ENCODE peak calls at places on chromosomes 11 and 22, in ten cellular contexts. One of them, this sample, is unnamed.

GRCh38 chr11:92687724-92688123 is 281.7 kb upstream of the MTNR1B start:
- DNase-seq in head of caudate nucleus: no peak
- DNase-seq in transverse colon: no peak
- DNase-seq in RPMI8226: no peak
- DNase-seq in colonic mucosa: no peak
- DNase-seq in WTC11: no peak
- DNase-seq in CD4-positive, alpha-beta T cell: no peak
- DNase-seq in activated CD4-positive, CD25-positive, alpha-beta regulatory T cell treated with anti-CD3 and anti-CD28 coated beads, Interleukin-2, amount 50 U/mL, for 72 hours: no peak
- DNase-seq in dorsolateral prefrontal cortex: no peak
- DNase-seq in lung: no peak
- DNase-seq in this sample: no peak

GRCh38 chr11:23585700-23586099 is 725.4 kb upstream of the CCDC179 start:
- DNase-seq in head of caudate nucleus: no peak
- DNase-seq in transverse colon: no peak
- DNase-seq in RPMI8226: no peak
- DNase-seq in colonic mucosa: no peak
- DNase-seq in WTC11: no peak
- DNase-seq in CD4-positive, alpha-beta T cell: no peak
- DNase-seq in activated CD4-positive, CD25-positive, alpha-beta regulatory T cell treated with anti-CD3 and anti-CD28 coated beads, Interleukin-2, amount 50 U/mL, for 72 hours: no peak
- DNase-seq in dorsolateral prefrontal cortex: no peak
- DNase-seq in lung: no peak
- DNase-seq in this sample: no peak

GRCh38 chr11:12581923-12582322 is 92.3 kb upstream of the TEAD1 start:
- DNase-seq in head of caudate nucleus: no peak
- DNase-seq in transverse colon: no peak
- DNase-seq in RPMI8226: no peak
- DNase-seq in colonic mucosa: no peak
- DNase-seq in WTC11: no peak
- DNase-seq in CD4-positive, alpha-beta T cell: no peak
- DNase-seq in activated CD4-positive, CD25-positive, alpha-beta regulatory T cell treated with anti-CD3 and anti-CD28 coated beads, Interleukin-2, amount 50 U/mL, for 72 hours: no peak
- DNase-seq in dorsolateral prefrontal cortex: no peak
- DNase-seq in lung: peak; percentile 77
- DNase-seq in this sample: no peak

GRCh38 chr11:118415739-118416068 is 14.3 kb downstream of the ATP5MG start:
- DNase-seq in head of caudate nucleus: no peak
- DNase-seq in transverse colon: peak; percentile 40
- DNase-seq in RPMI8226: peak; percentile 35
- DNase-seq in colonic mucosa: peak; percentile 53
- DNase-seq in WTC11: peak; percentile 46
- DNase-seq in CD4-positive, alpha-beta T cell: no peak
- DNase-seq in activated CD4-positive, CD25-positive, alpha-beta regulatory T cell treated with anti-CD3 and anti-CD28 coated beads, Interleukin-2, amount 50 U/mL, for 72 hours: no peak
- DNase-seq in dorsolateral prefrontal cortex: no peak
- DNase-seq in lung: no peak
- DNase-seq in this sample: no peak

GRCh38 chr11:87769626-87770025 is 405.6 kb downstream of the RAB38 start:
- DNase-seq in head of caudate nucleus: no peak
- DNase-seq in transverse colon: no peak
- DNase-seq in RPMI8226: no peak
- DNase-seq in colonic mucosa: no peak
- DNase-seq in WTC11: no peak
- DNase-seq in CD4-positive, alpha-beta T cell: no peak
- DNase-seq in activated CD4-positive, CD25-positive, alpha-beta regulatory T cell treated with anti-CD3 and anti-CD28 coated beads, Interleukin-2, amount 50 U/mL, for 72 hours: no peak
- DNase-seq in dorsolateral prefrontal cortex: no peak
- DNase-seq in lung: no peak
- DNase-seq in this sample: no peak

GRCh38 chr11:68302256-68303054 is 9.9 kb upstream of the LRP5 start:
- DNase-seq in head of caudate nucleus: no peak
- DNase-seq in transverse colon: peak; percentile 84
- DNase-seq in RPMI8226: peak; percentile 82
- DNase-seq in colonic mucosa: peak; percentile 86
- DNase-seq in WTC11: no peak
- DNase-seq in CD4-positive, alpha-beta T cell: no peak
- DNase-seq in activated CD4-positive, CD25-positive, alpha-beta regulatory T cell treated with anti-CD3 and anti-CD28 coated beads, Interleukin-2, amount 50 U/mL, for 72 hours: no peak
- DNase-seq in dorsolateral prefrontal cortex: no peak
- DNase-seq in lung: no peak
- DNase-seq in this sample: no peak

GRCh38 chr11:19646921-19647320 is 65.7 kb upstream of the NAV2 start:
- DNase-seq in head of caudate nucleus: no peak
- DNase-seq in transverse colon: no peak
- DNase-seq in RPMI8226: no peak
- DNase-seq in colonic mucosa: no peak
- DNase-seq in WTC11: no peak
- DNase-seq in CD4-positive, alpha-beta T cell: no peak
- DNase-seq in activated CD4-positive, CD25-positive, alpha-beta regulatory T cell treated with anti-CD3 and anti-CD28 coated beads, Interleukin-2, amount 50 U/mL, for 72 hours: no peak
- DNase-seq in dorsolateral prefrontal cortex: no peak
- DNase-seq in lung: peak; percentile 55
- DNase-seq in this sample: no peak

GRCh38 chr11:116503216-116504160 is 269.3 kb downstream of the BUD13 start:
- DNase-seq in head of caudate nucleus: no peak
- DNase-seq in transverse colon: no peak
- DNase-seq in RPMI8226: no peak
- DNase-seq in colonic mucosa: no peak
- DNase-seq in WTC11: no peak
- DNase-seq in CD4-positive, alpha-beta T cell: no peak
- DNase-seq in activated CD4-positive, CD25-positive, alpha-beta regulatory T cell treated with anti-CD3 and anti-CD28 coated beads, Interleukin-2, amount 50 U/mL, for 72 hours: no peak
- DNase-seq in dorsolateral prefrontal cortex: no peak
- DNase-seq in lung: no peak
- DNase-seq in this sample: no peak

GRCh38 chr11:119026970-119027369 is 3.7 kb downstream of the SLC37A4 start:
- DNase-seq in head of caudate nucleus: no peak
- DNase-seq in transverse colon: no peak
- DNase-seq in RPMI8226: no peak
- DNase-seq in colonic mucosa: no peak
- DNase-seq in WTC11: no peak
- DNase-seq in CD4-positive, alpha-beta T cell: no peak
- DNase-seq in activated CD4-positive, CD25-positive, alpha-beta regulatory T cell treated with anti-CD3 and anti-CD28 coated beads, Interleukin-2, amount 50 U/mL, for 72 hours: no peak
- DNase-seq in dorsolateral prefrontal cortex: no peak
- DNase-seq in lung: no peak
- DNase-seq in this sample: no peak

GRCh38 chr22:20748820-20749428 is 25.0 kb upstream of the SERPIND1 start:
- DNase-seq in head of caudate nucleus: no peak
- DNase-seq in transverse colon: no peak
- DNase-seq in RPMI8226: peak; percentile 66
- DNase-seq in colonic mucosa: peak; percentile 24
- DNase-seq in WTC11: no peak
- DNase-seq in CD4-positive, alpha-beta T cell: no peak
- DNase-seq in activated CD4-positive, CD25-positive, alpha-beta regulatory T cell treated with anti-CD3 and anti-CD28 coated beads, Interleukin-2, amount 50 U/mL, for 72 hours: no peak
- DNase-seq in dorsolateral prefrontal cortex: no peak
- DNase-seq in lung: no peak
- DNase-seq in this sample: no peak

GRCh38 chr11:78889698-78890097 is 315.0 kb upstream of the NARS2 start:
- DNase-seq in head of caudate nucleus: no peak
- DNase-seq in transverse colon: no peak
- DNase-seq in RPMI8226: no peak
- DNase-seq in colonic mucosa: no peak
- DNase-seq in WTC11: no peak
- DNase-seq in CD4-positive, alpha-beta T cell: no peak
- DNase-seq in activated CD4-positive, CD25-positive, alpha-beta regulatory T cell treated with anti-CD3 and anti-CD28 coated beads, Interleukin-2, amount 50 U/mL, for 72 hours: no peak
- DNase-seq in dorsolateral prefrontal cortex: no peak
- DNase-seq in lung: no peak
- DNase-seq in this sample: no peak

GRCh38 chr11:132855516-132855915 is 676.8 kb downstream of the OPCML start:
- DNase-seq in head of caudate nucleus: no peak
- DNase-seq in transverse colon: no peak
- DNase-seq in RPMI8226: no peak
- DNase-seq in colonic mucosa: no peak
- DNase-seq in WTC11: no peak
- DNase-seq in CD4-positive, alpha-beta T cell: no peak
- DNase-seq in activated CD4-positive, CD25-positive, alpha-beta regulatory T cell treated with anti-CD3 and anti-CD28 coated beads, Interleukin-2, amount 50 U/mL, for 72 hours: no peak
- DNase-seq in dorsolateral prefrontal cortex: no peak
- DNase-seq in lung: no peak
- DNase-seq in this sample: no peak

GRCh38 chr11:110966131-110966530 is 253.9 kb upstream of the ARHGAP20 start:
- DNase-seq in head of caudate nucleus: no peak
- DNase-seq in transverse colon: no peak
- DNase-seq in RPMI8226: no peak
- DNase-seq in colonic mucosa: no peak
- DNase-seq in WTC11: no peak
- DNase-seq in CD4-positive, alpha-beta T cell: no peak
- DNase-seq in activated CD4-positive, CD25-positive, alpha-beta regulatory T cell treated with anti-CD3 and anti-CD28 coated beads, Interleukin-2, amount 50 U/mL, for 72 hours: no peak
- DNase-seq in dorsolateral prefrontal cortex: no peak
- DNase-seq in lung: no peak
- DNase-seq in this sample: no peak

GRCh38 chr11:100855466-100856067 is 168.5 kb downstream of the ARHGAP42 start:
- DNase-seq in head of caudate nucleus: no peak
- DNase-seq in transverse colon: no peak
- DNase-seq in RPMI8226: peak; percentile 45
- DNase-seq in colonic mucosa: no peak
- DNase-seq in WTC11: no peak
- DNase-seq in CD4-positive, alpha-beta T cell: no peak
- DNase-seq in activated CD4-positive, CD25-positive, alpha-beta regulatory T cell treated with anti-CD3 and anti-CD28 coated beads, Interleukin-2, amount 50 U/mL, for 72 hours: no peak
- DNase-seq in dorsolateral prefrontal cortex: no peak
- DNase-seq in lung: no peak
- DNase-seq in this sample: peak; percentile 34

GRCh38 chr22:48900626-48901025 is 927.0 kb downstream of the BRD1 start:
- DNase-seq in head of caudate nucleus: no peak
- DNase-seq in transverse colon: no peak
- DNase-seq in RPMI8226: no peak
- DNase-seq in colonic mucosa: no peak
- DNase-seq in WTC11: no peak
- DNase-seq in CD4-positive, alpha-beta T cell: no peak
- DNase-seq in activated CD4-positive, CD25-positive, alpha-beta regulatory T cell treated with anti-CD3 and anti-CD28 coated beads, Interleukin-2, amount 50 U/mL, for 72 hours: peak; percentile 14
- DNase-seq in dorsolateral prefrontal cortex: no peak
- DNase-seq in lung: no peak
- DNase-seq in this sample: no peak

GRCh38 chr22:18954941-18955571 is 19.0 kb upstream of the PRODH start:
- DNase-seq in head of caudate nucleus: peak; percentile 1
- DNase-seq in transverse colon: no peak
- DNase-seq in RPMI8226: no peak
- DNase-seq in colonic mucosa: no peak
- DNase-seq in WTC11: no peak
- DNase-seq in CD4-positive, alpha-beta T cell: no peak
- DNase-seq in activated CD4-positive, CD25-positive, alpha-beta regulatory T cell treated with anti-CD3 and anti-CD28 coated beads, Interleukin-2, amount 50 U/mL, for 72 hours: peak; percentile 26
- DNase-seq in dorsolateral prefrontal cortex: peak; percentile 34
- DNase-seq in lung: no peak
- DNase-seq in this sample: no peak

GRCh38 chr22:47432683-47433082 is 670.2 kb downstream of the TBC1D22A start:
- DNase-seq in head of caudate nucleus: no peak
- DNase-seq in transverse colon: no peak
- DNase-seq in RPMI8226: no peak
- DNase-seq in colonic mucosa: no peak
- DNase-seq in WTC11: no peak
- DNase-seq in CD4-positive, alpha-beta T cell: no peak
- DNase-seq in activated CD4-positive, CD25-positive, alpha-beta regulatory T cell treated with anti-CD3 and anti-CD28 coated beads, Interleukin-2, amount 50 U/mL, for 72 hours: no peak
- DNase-seq in dorsolateral prefrontal cortex: no peak
- DNase-seq in lung: no peak
- DNase-seq in this sample: no peak

GRCh38 chr11:119702261-119702591 is 26.8 kb downstream of the NECTIN1 start:
- DNase-seq in head of caudate nucleus: no peak
- DNase-seq in transverse colon: no peak
- DNase-seq in RPMI8226: no peak
- DNase-seq in colonic mucosa: no peak
- DNase-seq in WTC11: no peak
- DNase-seq in CD4-positive, alpha-beta T cell: no peak
- DNase-seq in activated CD4-positive, CD25-positive, alpha-beta regulatory T cell treated with anti-CD3 and anti-CD28 coated beads, Interleukin-2, amount 50 U/mL, for 72 hours: no peak
- DNase-seq in dorsolateral prefrontal cortex: no peak
- DNase-seq in lung: no peak
- DNase-seq in this sample: no peak

GRCh38 chr11:58006940-58007339 is 16.7 kb upstream of the OR9Q1 start:
- DNase-seq in head of caudate nucleus: no peak
- DNase-seq in transverse colon: no peak
- DNase-seq in RPMI8226: no peak
- DNase-seq in colonic mucosa: no peak
- DNase-seq in WTC11: no peak
- DNase-seq in CD4-positive, alpha-beta T cell: no peak
- DNase-seq in activated CD4-positive, CD25-positive, alpha-beta regulatory T cell treated with anti-CD3 and anti-CD28 coated beads, Interleukin-2, amount 50 U/mL, for 72 hours: no peak
- DNase-seq in dorsolateral prefrontal cortex: no peak
- DNase-seq in lung: no peak
- DNase-seq in this sample: no peak

GRCh38 chr11:64799256-64799924 is 3.6 kb downstream of the MAP4K2 start:
- DNase-seq in head of caudate nucleus: no peak
- DNase-seq in transverse colon: no peak
- DNase-seq in RPMI8226: no peak
- DNase-seq in colonic mucosa: no peak
- DNase-seq in WTC11: no peak
- DNase-seq in CD4-positive, alpha-beta T cell: no peak
- DNase-seq in activated CD4-positive, CD25-positive, alpha-beta regulatory T cell treated with anti-CD3 and anti-CD28 coated beads, Interleukin-2, amount 50 U/mL, for 72 hours: no peak
- DNase-seq in dorsolateral prefrontal cortex: peak; percentile 15
- DNase-seq in lung: no peak
- DNase-seq in this sample: no peak